ENCODE peak calls at places on chromosomes 7 and 10, in seven cellular contexts. Z, L, T, A, Y, D and I are unnamed samples.

GRCh38 chr10:19931886-19932285 is 115.7 kb downstream of the PLXDC2 start:
- DNase-seq in Z (no peak), L (no peak), T (no peak), A (no peak), Y (no peak), D (no peak), I (no peak)

GRCh38 chr10:35735412-35735811 is 93.3 kb upstream of the FZD8 start:
- DNase-seq in Z (no peak), L (no peak), T (no peak), A (no peak), Y (peak), D (no peak), I (peak)

GRCh38 chr7:94382746-94383145 is 11.9 kb upstream of the COL1A2 start:
- DNase-seq in Z (no peak), L (no peak), T (no peak), A (no peak), Y (no peak), D (no peak), I (no peak)

GRCh38 chr7:79598351-79598750 is 144.9 kb upstream of the MAGI2 start:
- DNase-seq in Z (no peak), L (no peak), T (no peak), A (no peak), Y (no peak), D (no peak), I (no peak)

GRCh38 chr7:28572321-28573058 is 160.2 kb downstream of the CREB5 start:
- DNase-seq in Z (no peak), L (no peak), T (no peak), A (no peak), Y (no peak), D (no peak), I (no peak)

GRCh38 chr7:110507832-110508231 is 583.1 kb upstream of the LRRN3 start:
- DNase-seq in Z (no peak), L (no peak), T (no peak), A (no peak), Y (no peak), D (no peak), I (no peak)

GRCh38 chr7:151389768-151390593 is 19.9 kb downstream of the WDR86 start:
- DNase-seq in Z (no peak), L (no peak), T (peak), A (peak), Y (no peak), D (no peak), I (no peak)

GRCh38 chr7:18792866-18793595 is 297.5 kb downstream of the HDAC9 start:
- DNase-seq in Z (no peak), L (no peak), T (no peak), A (no peak), Y (peak), D (no peak), I (peak)

GRCh38 chr7:93147358-93147757 is 827 bp downstream of the SAMD9L start:
- DNase-seq in Z (no peak), L (peak), T (no peak), A (peak), Y (peak), D (no peak), I (peak)

GRCh38 chr7:101234636-101235035 is 3.0 kb downstream of the CLDN15 start:
- DNase-seq in Z (peak), L (no peak), T (no peak), A (no peak), Y (no peak), D (no peak), I (no peak)

GRCh38 chr7:88792361-88792760 is 3.2 kb downstream of the TEX47 start:
- DNase-seq in Z (no peak), L (no peak), T (no peak), A (no peak), Y (no peak), D (no peak), I (no peak)

GRCh38 chr10:45580371-45580770 is 92.2 kb downstream of the ZFAND4 start:
- DNase-seq in Z (no peak), L (no peak), T (no peak), A (no peak), Y (no peak), D (no peak), I (no peak)

GRCh38 chr10:7046615-7047014 is 364.2 kb downstream of the SFMBT2 start:
- DNase-seq in Z (no peak), L (no peak), T (no peak), A (no peak), Y (no peak), D (no peak), I (no peak)

GRCh38 chr10:97494151-97494550 is 4.1 kb downstream of the MMS19 start:
- DNase-seq in Z (no peak), L (no peak), T (no peak), A (no peak), Y (no peak), D (no peak), I (no peak)

GRCh38 chr10:72340510-72340895 is 14.2 kb downstream of the DNAJB12 start:
- DNase-seq in Z (peak), L (peak), T (peak), A (peak), Y (no peak), D (peak), I (no peak)

GRCh38 chr10:119637631-119638030 is 13.5 kb upstream of the BAG3 start:
- DNase-seq in Z (no peak), L (no peak), T (no peak), A (no peak), Y (no peak), D (no peak), I (no peak)

GRCh38 chr7:585229-585711 is 65.6 kb upstream of the PDGFA start:
- DNase-seq in Z (no peak), L (no peak), T (no peak), A (no peak), Y (no peak), D (no peak), I (no peak)

GRCh38 chr7:42193457-42194111 is 43.4 kb downstream of the GLI3 start:
- DNase-seq in Z (no peak), L (no peak), T (no peak), A (no peak), Y (peak), D (no peak), I (no peak)
- H3K4me3 ChIP-seq in Z (no peak), L (no peak), T (no peak), A (no peak), Y (peak), D (no peak), I (no peak)

GRCh38 chr10:121928528-121928884 is 675 bp upstream of the ATE1 start:
- DNase-seq in Z (no peak), L (no peak), T (no peak), A (peak), Y (peak), D (no peak), I (no peak)

GRCh38 chr10:121927361-121927840 is 430 bp downstream of the ATE1 start:
- DNase-seq in Z (peak), L (peak), T (peak), A (peak), Y (peak), D (no peak), I (no peak)

GRCh38 chr10:121926157-121926556 is 1.7 kb downstream of the ATE1 start:
- DNase-seq in Z (no peak), L (no peak), T (no peak), A (no peak), Y (no peak), D (no peak), I (no peak)

GRCh38 chr10:121926669-121927360 is 1.0 kb downstream of the ATE1 start:
- DNase-seq in Z (no peak), L (no peak), T (no peak), A (no peak), Y (no peak), D (no peak), I (no peak)

GRCh38 chr10:121927841-121928527 is at the start of gene ATE1:
- DNase-seq in Z (peak), L (peak), T (peak), A (peak), Y (peak), D (peak), I (no peak)
- TF ChIP-seq CTCF in Z (no peak), L (no peak), T (no peak), A (peak), Y (no peak), D (no peak), I (peak)

DNA sequence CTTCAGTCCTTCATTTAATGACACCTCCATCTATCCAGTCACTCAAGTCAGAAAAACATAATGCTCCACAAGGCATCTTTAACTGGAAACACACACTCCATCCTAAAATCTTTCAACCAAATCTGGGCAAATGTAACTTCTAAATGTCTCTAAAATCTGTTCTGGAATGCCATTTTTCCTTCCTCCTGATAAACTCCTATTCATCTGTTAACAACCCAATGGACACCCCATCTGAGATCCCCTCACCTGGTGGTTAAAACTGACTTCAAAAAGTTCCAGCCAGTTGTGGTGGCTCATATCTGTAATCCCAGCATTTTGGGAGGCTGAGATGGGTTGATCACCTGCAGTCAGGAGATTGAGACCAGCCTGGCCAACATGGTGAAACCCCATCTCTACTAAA is 78.7 kb downstream of the ARHGAP21 start:
- DNase-seq in Z (no peak), L (no peak), T (no peak), A (no peak), Y (no peak), D (no peak), I (no peak)
- H3K4me3 ChIP-seq in Z (no peak), L (no peak), T (no peak), A (no peak), Y (no peak), D (no peak), I (no peak)

DNA sequence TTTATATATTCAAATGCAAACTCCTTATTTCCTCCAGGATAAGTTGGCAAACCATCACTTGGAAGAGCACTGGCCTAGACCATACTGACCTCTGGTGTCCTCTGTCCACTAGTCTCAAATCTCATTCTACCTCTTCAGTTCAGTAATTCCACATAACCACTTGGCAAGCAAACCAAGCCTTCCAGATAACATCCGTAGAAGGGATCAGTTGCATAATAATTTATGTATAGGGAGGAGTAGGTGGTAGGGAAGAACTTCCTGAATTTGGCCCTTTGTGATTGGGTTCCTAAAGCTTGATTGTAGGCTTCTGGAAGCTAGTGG is 55.0 kb downstream of the WAC start:
- DNase-seq in Z (no peak), L (no peak), T (no peak), A (no peak), Y (peak), D (no peak), I (no peak)
- TF ChIP-seq CTCF in Z (no peak), L (peak), T (peak), A (peak), Y (peak), D (no peak), I (peak)

DNA sequence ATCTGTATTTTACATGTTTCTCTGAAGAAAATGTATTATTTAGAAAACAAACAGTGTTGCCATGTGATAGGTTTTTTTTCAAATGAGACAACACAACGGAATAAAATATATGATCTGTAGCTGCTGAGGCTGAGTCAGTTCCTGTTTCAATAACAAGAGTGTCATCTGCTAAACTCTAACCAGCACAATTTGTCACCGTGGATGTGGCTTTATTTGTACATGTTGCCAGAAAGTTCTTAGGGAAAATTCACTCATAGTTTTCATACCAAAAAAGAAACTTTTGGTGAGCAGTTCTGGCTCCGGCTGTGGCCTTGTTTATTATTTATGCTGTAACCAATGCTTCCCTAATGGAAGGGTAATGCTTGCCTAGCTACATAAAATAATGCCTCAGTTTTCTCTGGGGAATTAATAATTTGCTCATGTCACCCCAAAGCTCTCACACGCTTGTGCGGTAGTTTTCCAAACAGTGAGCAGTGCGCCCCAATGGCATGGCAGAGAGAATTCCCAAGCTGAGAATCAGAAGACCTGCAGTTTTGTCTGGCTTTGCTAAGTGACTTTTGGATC is 20.3 kb upstream of the KLF6 start:
- DNase-seq in Z (no peak), L (no peak), T (no peak), A (no peak), Y (peak), D (no peak), I (peak)
- H3K4me3 ChIP-seq in Z (no peak), L (no peak), T (no peak), A (peak), Y (no peak), D (no peak), I (no peak)

GRCh38 chr10:110780704-110781103 is 91.0 kb upstream of the PDCD4 start:
- DNase-seq in Z (no peak), L (no peak), T (no peak), A (peak), Y (no peak), D (no peak), I (no peak)
- TF ChIP-seq CTCF in Z (no peak), L (no peak), T (no peak), A (no peak), Y (no peak), D (no peak), I (no peak)

GRCh38 chr7:4690953-4691856 is 9.1 kb downstream of the FOXK1 start:
- DNase-seq in Z (no peak), L (no peak), T (no peak), A (no peak), Y (no peak), D (no peak), I (no peak)

GRCh38 chr7:4693152-4693551 is 11.1 kb downstream of the FOXK1 start:
- DNase-seq in Z (no peak), L (no peak), T (no peak), A (no peak), Y (no peak), D (no peak), I (no peak)

GRCh38 chr7:4692055-4692454 is 10.0 kb downstream of the FOXK1 start:
- DNase-seq in Z (no peak), L (no peak), T (no peak), A (no peak), Y (no peak), D (peak), I (no peak)

GRCh38 chr7:4693749-4694148 is 11.7 kb downstream of the FOXK1 start:
- DNase-seq in Z (no peak), L (no peak), T (no peak), A (no peak), Y (no peak), D (no peak), I (no peak)

GRCh38 chr7:4694653-4695335 is 12.7 kb downstream of the FOXK1 start:
- DNase-seq in Z (no peak), L (no peak), T (no peak), A (peak), Y (peak), D (peak), I (no peak)
- H3K4me3 ChIP-seq in Z (no peak), L (no peak), T (no peak), A (no peak), Y (no peak), D (peak), I (no peak)

GRCh38 chr10:30398788-30399187 is 35.2 kb upstream of the MAP3K8 start:
- DNase-seq in Z (no peak), L (no peak), T (no peak), A (no peak), Y (no peak), D (no peak), I (no peak)
- TF ChIP-seq CTCF in Z (no peak), L (no peak), T (no peak), A (no peak), Y (no peak), D (no peak), I (peak)

GRCh38 chr7:104891949-104892348 is 122.1 kb upstream of the KMT2E start:
- DNase-seq in Z (no peak), L (no peak), T (no peak), A (no peak), Y (no peak), D (no peak), I (no peak)
- H3K4me3 ChIP-seq in Z (no peak), L (no peak), T (no peak), A (no peak), Y (no peak), D (no peak), I (no peak)